ENCODE peak calls at places on chromosomes 12 and 14, in ten cellular contexts. One of them, this sample, is unnamed.

GRCh38 chr12:14193623-14194022 is 171.9 kb upstream of the ATF7IP start:
- DNase-seq in AG09309: no peak
- DNase-seq in HepG2: no peak
- DNase-seq in AG10803: no peak
- DNase-seq in fibroblast of lung: no peak
- DNase-seq in testis: no peak
- DNase-seq in colonic mucosa: no peak
- DNase-seq in MM.1S: no peak
- DNase-seq in cardiac fibroblast: no peak
- DNase-seq in fibroblast of pulmonary artery: no peak
- DNase-seq in this sample: no peak

GRCh38 chr12:34291426-34291901 is 269.2 kb downstream of the ALG10 start:
- DNase-seq in AG09309: no peak
- DNase-seq in HepG2: no peak
- DNase-seq in AG10803: no peak
- DNase-seq in fibroblast of lung: no peak
- DNase-seq in testis: no peak
- DNase-seq in colonic mucosa: no peak
- DNase-seq in MM.1S: no peak
- DNase-seq in cardiac fibroblast: no peak
- DNase-seq in fibroblast of pulmonary artery: no peak
- DNase-seq in this sample: no peak

GRCh38 chr12:114655934-114656697 is 27.9 kb downstream of the TBX3 start:
- DNase-seq in AG09309: no peak
- DNase-seq in HepG2: peak
- DNase-seq in AG10803: no peak
- DNase-seq in fibroblast of lung: peak
- DNase-seq in testis: peak
- DNase-seq in colonic mucosa: no peak
- DNase-seq in MM.1S: no peak
- DNase-seq in cardiac fibroblast: peak
- DNase-seq in fibroblast of pulmonary artery: peak
- DNase-seq in this sample: no peak

GRCh38 chr12:31655208-31655607 is 4.3 kb upstream of the ETFBKMT start:
- DNase-seq in AG09309: no peak
- DNase-seq in HepG2: no peak
- DNase-seq in AG10803: no peak
- DNase-seq in fibroblast of lung: no peak
- DNase-seq in testis: no peak
- DNase-seq in colonic mucosa: no peak
- DNase-seq in MM.1S: no peak
- DNase-seq in cardiac fibroblast: no peak
- DNase-seq in fibroblast of pulmonary artery: no peak
- DNase-seq in this sample: no peak

GRCh38 chr14:22589096-22589839 is at the start of gene DAD1:
- DNase-seq in AG09309: peak
- DNase-seq in HepG2: peak
- DNase-seq in AG10803: peak
- DNase-seq in fibroblast of lung: peak
- DNase-seq in testis: peak
- DNase-seq in colonic mucosa: peak
- DNase-seq in MM.1S: peak
- DNase-seq in cardiac fibroblast: peak
- DNase-seq in fibroblast of pulmonary artery: peak
- DNase-seq in this sample: peak

GRCh38 chr12:58873496-58873895 is 46.8 kb downstream of the LRIG3 start:
- DNase-seq in AG09309: no peak
- DNase-seq in HepG2: no peak
- DNase-seq in AG10803: peak
- DNase-seq in fibroblast of lung: no peak
- DNase-seq in testis: no peak
- DNase-seq in colonic mucosa: no peak
- DNase-seq in MM.1S: no peak
- DNase-seq in cardiac fibroblast: no peak
- DNase-seq in fibroblast of pulmonary artery: no peak
- DNase-seq in this sample: no peak

GRCh38 chr14:90785474-90785873 is 30.8 kb downstream of the TTC7B start:
- DNase-seq in AG09309: no peak
- DNase-seq in HepG2: no peak
- DNase-seq in AG10803: peak
- DNase-seq in fibroblast of lung: peak
- DNase-seq in testis: peak
- DNase-seq in colonic mucosa: peak
- DNase-seq in MM.1S: no peak
- DNase-seq in cardiac fibroblast: peak
- DNase-seq in fibroblast of pulmonary artery: peak
- DNase-seq in this sample: peak

GRCh38 chr12:59444932-59445331 is 150.9 kb upstream of the SLC16A7 start:
- DNase-seq in AG09309: no peak
- DNase-seq in HepG2: no peak
- DNase-seq in AG10803: peak
- DNase-seq in fibroblast of lung: peak
- DNase-seq in testis: no peak
- DNase-seq in colonic mucosa: no peak
- DNase-seq in MM.1S: no peak
- DNase-seq in cardiac fibroblast: peak
- DNase-seq in fibroblast of pulmonary artery: peak
- DNase-seq in this sample: no peak

GRCh38 chr12:29255061-29255460 is 106.0 kb downstream of the FAR2 start:
- DNase-seq in AG09309: no peak
- DNase-seq in HepG2: no peak
- DNase-seq in AG10803: no peak
- DNase-seq in fibroblast of lung: no peak
- DNase-seq in testis: no peak
- DNase-seq in colonic mucosa: no peak
- DNase-seq in MM.1S: no peak
- DNase-seq in cardiac fibroblast: no peak
- DNase-seq in fibroblast of pulmonary artery: no peak
- DNase-seq in this sample: no peak

GRCh38 chr14:105328070-105328677 is 13.6 kb downstream of the PACS2 start:
- DNase-seq in AG09309: no peak
- DNase-seq in HepG2: no peak
- DNase-seq in AG10803: no peak
- DNase-seq in fibroblast of lung: no peak
- DNase-seq in testis: no peak
- DNase-seq in colonic mucosa: no peak
- DNase-seq in MM.1S: no peak
- DNase-seq in cardiac fibroblast: no peak
- DNase-seq in fibroblast of pulmonary artery: no peak
- DNase-seq in this sample: no peak

GRCh38 chr12:59403259-59403932 is 192.4 kb upstream of the SLC16A7 start:
- DNase-seq in AG09309: peak
- DNase-seq in HepG2: peak
- DNase-seq in AG10803: peak
- DNase-seq in fibroblast of lung: peak
- DNase-seq in testis: peak
- DNase-seq in colonic mucosa: peak
- DNase-seq in MM.1S: peak
- DNase-seq in cardiac fibroblast: peak
- DNase-seq in fibroblast of pulmonary artery: peak
- DNase-seq in this sample: peak

GRCh38 chr14:79248771-79249170 is 962.5 kb downstream of the DIO2 start:
- DNase-seq in AG09309: no peak
- DNase-seq in HepG2: no peak
- DNase-seq in AG10803: no peak
- DNase-seq in fibroblast of lung: no peak
- DNase-seq in testis: no peak
- DNase-seq in colonic mucosa: no peak
- DNase-seq in MM.1S: no peak
- DNase-seq in cardiac fibroblast: no peak
- DNase-seq in fibroblast of pulmonary artery: no peak
- DNase-seq in this sample: no peak

GRCh38 chr12:112166051-112167015 is 41.0 kb downstream of the TRAFD1 start:
- DNase-seq in AG09309: no peak
- DNase-seq in HepG2: no peak
- DNase-seq in AG10803: no peak
- DNase-seq in fibroblast of lung: no peak
- DNase-seq in testis: no peak
- DNase-seq in colonic mucosa: no peak
- DNase-seq in MM.1S: no peak
- DNase-seq in cardiac fibroblast: no peak
- DNase-seq in fibroblast of pulmonary artery: no peak
- DNase-seq in this sample: no peak

GRCh38 chr14:74349757-74350156 is 1.5 kb downstream of the VRTN start:
- DNase-seq in AG09309: no peak
- DNase-seq in HepG2: no peak
- DNase-seq in AG10803: no peak
- DNase-seq in fibroblast of lung: no peak
- DNase-seq in testis: no peak
- DNase-seq in colonic mucosa: peak
- DNase-seq in MM.1S: no peak
- DNase-seq in cardiac fibroblast: no peak
- DNase-seq in fibroblast of pulmonary artery: no peak
- DNase-seq in this sample: peak

GRCh38 chr12:6285532-6286306 is 24.8 kb upstream of the PLEKHG6 start:
- DNase-seq in AG09309: no peak
- DNase-seq in HepG2: no peak
- DNase-seq in AG10803: no peak
- DNase-seq in fibroblast of lung: peak
- DNase-seq in testis: no peak
- DNase-seq in colonic mucosa: no peak
- DNase-seq in MM.1S: peak
- DNase-seq in cardiac fibroblast: no peak
- DNase-seq in fibroblast of pulmonary artery: no peak
- DNase-seq in this sample: no peak

GRCh38 chr14:65359503-65359902 is 53.0 kb upstream of the FUT8 start:
- DNase-seq in AG09309: no peak
- DNase-seq in HepG2: peak
- DNase-seq in AG10803: peak
- DNase-seq in fibroblast of lung: peak
- DNase-seq in testis: no peak
- DNase-seq in colonic mucosa: no peak
- DNase-seq in MM.1S: no peak
- DNase-seq in cardiac fibroblast: peak
- DNase-seq in fibroblast of pulmonary artery: peak
- DNase-seq in this sample: no peak
- TF ChIP-seq CTCF in AG09309: no peak
- TF ChIP-seq CTCF in HepG2: no peak
- TF ChIP-seq CTCF in AG10803: no peak
- TF ChIP-seq CTCF in fibroblast of lung: no peak
- TF ChIP-seq CTCF in testis: no peak
- TF ChIP-seq CTCF in colonic mucosa: no peak
- TF ChIP-seq CTCF in MM.1S: no peak
- TF ChIP-seq CTCF in cardiac fibroblast: no peak
- TF ChIP-seq CTCF in fibroblast of pulmonary artery: peak
- TF ChIP-seq CTCF in this sample: no peak

GRCh38 chr12:50538178-50538577 is 33.4 kb downstream of the DIP2B start:
- DNase-seq in AG09309: no peak
- DNase-seq in HepG2: no peak
- DNase-seq in AG10803: no peak
- DNase-seq in fibroblast of lung: no peak
- DNase-seq in testis: no peak
- DNase-seq in colonic mucosa: no peak
- DNase-seq in MM.1S: no peak
- DNase-seq in cardiac fibroblast: no peak
- DNase-seq in fibroblast of pulmonary artery: no peak
- DNase-seq in this sample: no peak

GRCh38 chr12:50533971-50534370 is 29.2 kb downstream of the DIP2B start:
- DNase-seq in AG09309: no peak
- DNase-seq in HepG2: no peak
- DNase-seq in AG10803: peak
- DNase-seq in fibroblast of lung: no peak
- DNase-seq in testis: no peak
- DNase-seq in colonic mucosa: no peak
- DNase-seq in MM.1S: no peak
- DNase-seq in cardiac fibroblast: no peak
- DNase-seq in fibroblast of pulmonary artery: no peak
- DNase-seq in this sample: no peak

GRCh38 chr12:50541139-50541538 is 36.4 kb downstream of the DIP2B start:
- DNase-seq in AG09309: no peak
- DNase-seq in HepG2: no peak
- DNase-seq in AG10803: no peak
- DNase-seq in fibroblast of lung: no peak
- DNase-seq in testis: no peak
- DNase-seq in colonic mucosa: no peak
- DNase-seq in MM.1S: no peak
- DNase-seq in cardiac fibroblast: no peak
- DNase-seq in fibroblast of pulmonary artery: no peak
- DNase-seq in this sample: no peak

GRCh38 chr12:50536831-50537537 is 32.2 kb downstream of the DIP2B start:
- DNase-seq in AG09309: no peak
- DNase-seq in HepG2: no peak
- DNase-seq in AG10803: no peak
- DNase-seq in fibroblast of lung: no peak
- DNase-seq in testis: no peak
- DNase-seq in colonic mucosa: no peak
- DNase-seq in MM.1S: no peak
- DNase-seq in cardiac fibroblast: no peak
- DNase-seq in fibroblast of pulmonary artery: no peak
- DNase-seq in this sample: no peak

DNA sequence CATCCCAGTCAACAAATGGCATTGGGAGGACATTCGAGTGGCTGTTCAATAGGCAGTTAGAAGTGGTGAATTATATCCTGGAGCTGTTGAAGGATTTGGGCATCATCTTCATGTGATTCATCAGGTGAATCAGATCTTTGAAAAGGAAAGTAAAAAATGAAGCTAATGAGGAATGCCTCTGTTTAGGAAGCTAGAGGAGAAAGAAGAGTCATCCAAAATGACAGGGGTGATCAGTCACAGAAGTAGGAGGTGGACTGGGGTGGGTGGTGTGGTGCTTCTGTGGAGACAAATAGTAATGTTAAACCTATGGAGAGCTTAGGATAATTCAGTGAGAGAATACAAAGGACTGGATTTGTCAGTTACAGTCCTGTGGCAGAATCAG is 32.7 kb downstream of the DIP2B start:
- DNase-seq in AG09309: no peak
- DNase-seq in HepG2: no peak
- DNase-seq in AG10803: peak
- DNase-seq in fibroblast of lung: no peak
- DNase-seq in testis: no peak
- DNase-seq in colonic mucosa: no peak
- DNase-seq in MM.1S: no peak
- DNase-seq in cardiac fibroblast: no peak
- DNase-seq in fibroblast of pulmonary artery: no peak
- DNase-seq in this sample: no peak
- H3K4me3 ChIP-seq in AG09309: no peak
- H3K4me3 ChIP-seq in HepG2: no peak
- H3K4me3 ChIP-seq in AG10803: no peak
- H3K4me3 ChIP-seq in fibroblast of lung: no peak
- H3K4me3 ChIP-seq in testis: no peak
- H3K4me3 ChIP-seq in colonic mucosa: no peak
- H3K4me3 ChIP-seq in MM.1S: no peak
- H3K4me3 ChIP-seq in cardiac fibroblast: no peak
- H3K4me3 ChIP-seq in fibroblast of pulmonary artery: no peak
- H3K4me3 ChIP-seq in this sample: no peak

GRCh38 chr14:68376067-68376810 is 416.6 kb downstream of the ZFP36L1 start:
- DNase-seq in AG09309: no peak
- DNase-seq in HepG2: no peak
- DNase-seq in AG10803: peak
- DNase-seq in fibroblast of lung: no peak
- DNase-seq in testis: no peak
- DNase-seq in colonic mucosa: no peak
- DNase-seq in MM.1S: no peak
- DNase-seq in cardiac fibroblast: peak
- DNase-seq in fibroblast of pulmonary artery: no peak
- DNase-seq in this sample: no peak
- TF ChIP-seq CTCF in AG09309: no peak
- TF ChIP-seq CTCF in HepG2: no peak
- TF ChIP-seq CTCF in AG10803: no peak
- TF ChIP-seq CTCF in fibroblast of lung: no peak
- TF ChIP-seq CTCF in testis: no peak
- TF ChIP-seq CTCF in colonic mucosa: no peak
- TF ChIP-seq CTCF in MM.1S: no peak
- TF ChIP-seq CTCF in cardiac fibroblast: no peak
- TF ChIP-seq CTCF in fibroblast of pulmonary artery: no peak
- TF ChIP-seq CTCF in this sample: no peak

GRCh38 chr14:100065161-100065871 is at the start of gene EVL:
- DNase-seq in AG09309: no peak
- DNase-seq in HepG2: no peak
- DNase-seq in AG10803: no peak
- DNase-seq in fibroblast of lung: no peak
- DNase-seq in testis: no peak
- DNase-seq in colonic mucosa: no peak
- DNase-seq in MM.1S: peak
- DNase-seq in cardiac fibroblast: no peak
- DNase-seq in fibroblast of pulmonary artery: no peak
- DNase-seq in this sample: peak
- H3K4me3 ChIP-seq in AG09309: no peak
- H3K4me3 ChIP-seq in HepG2: no peak
- H3K4me3 ChIP-seq in AG10803: no peak
- H3K4me3 ChIP-seq in fibroblast of lung: no peak
- H3K4me3 ChIP-seq in testis: no peak
- H3K4me3 ChIP-seq in colonic mucosa: peak
- H3K4me3 ChIP-seq in MM.1S: peak
- H3K4me3 ChIP-seq in cardiac fibroblast: no peak
- H3K4me3 ChIP-seq in fibroblast of pulmonary artery: no peak
- H3K4me3 ChIP-seq in this sample: peak

This sample was measured in stomach.